ENCODE peak calls at places on chromosomes 1 and 21, in four cellular contexts. One of them, this sample, is unnamed.

GRCh38 chr1:172895050-172895460 is 155.7 kb downstream of the TNFSF18 start:
- DNase-seq in A549: no peak
- DNase-seq in HepG2: no peak
- DNase-seq in K562: no peak
- DNase-seq in this sample: no peak

GRCh38 chr1:147622731-147623130 is 47.6 kb downstream of the ACP6 start:
- DNase-seq in A549: no peak
- DNase-seq in HepG2: no peak
- DNase-seq in K562: no peak
- DNase-seq in this sample: no peak

GRCh38 chr1:75787524-75787923 is 1.5 kb downstream of the RABGGTB start:
- DNase-seq in A549: no peak
- DNase-seq in HepG2: no peak
- DNase-seq in K562: peak
- DNase-seq in this sample: no peak

GRCh38 chr1:104353580-104353979 is 603.9 kb downstream of the AMY1C start:
- DNase-seq in A549: no peak
- DNase-seq in HepG2: no peak
- DNase-seq in K562: no peak
- DNase-seq in this sample: no peak

GRCh38 chr1:156808186-156809030 is 8.2 kb downstream of the SH2D2A start:
- DNase-seq in A549: no peak
- DNase-seq in HepG2: no peak
- DNase-seq in K562: no peak
- DNase-seq in this sample: no peak

GRCh38 chr1:112312315-112312714 is 83.7 kb upstream of the CTTNBP2NL start:
- DNase-seq in A549: no peak
- DNase-seq in HepG2: no peak
- DNase-seq in K562: no peak
- DNase-seq in this sample: no peak

GRCh38 chr1:53372501-53372951 is 44.7 kb upstream of the LRP8 start:
- DNase-seq in A549: no peak
- DNase-seq in HepG2: no peak
- DNase-seq in K562: no peak
- DNase-seq in this sample: no peak

GRCh38 chr1:68229927-68230812 is 2.2 kb downstream of the WLS start:
- DNase-seq in A549: no peak
- DNase-seq in HepG2: no peak
- DNase-seq in K562: no peak
- DNase-seq in this sample: no peak

GRCh38 chr21:33414068-33414467 is 10.9 kb downstream of the IFNGR2 start:
- DNase-seq in A549: no peak
- DNase-seq in HepG2: no peak
- DNase-seq in K562: no peak
- DNase-seq in this sample: no peak

GRCh38 chr1:39406533-39407478 is 84.6 kb upstream of the BMP8A start:
- DNase-seq in A549: no peak
- DNase-seq in HepG2: peak
- DNase-seq in K562: no peak
- DNase-seq in this sample: no peak

GRCh38 chr1:31152181-31152768 is 86.8 kb upstream of the PUM1 start:
- DNase-seq in A549: no peak
- DNase-seq in HepG2: peak
- DNase-seq in K562: no peak
- DNase-seq in this sample: no peak

DNA sequence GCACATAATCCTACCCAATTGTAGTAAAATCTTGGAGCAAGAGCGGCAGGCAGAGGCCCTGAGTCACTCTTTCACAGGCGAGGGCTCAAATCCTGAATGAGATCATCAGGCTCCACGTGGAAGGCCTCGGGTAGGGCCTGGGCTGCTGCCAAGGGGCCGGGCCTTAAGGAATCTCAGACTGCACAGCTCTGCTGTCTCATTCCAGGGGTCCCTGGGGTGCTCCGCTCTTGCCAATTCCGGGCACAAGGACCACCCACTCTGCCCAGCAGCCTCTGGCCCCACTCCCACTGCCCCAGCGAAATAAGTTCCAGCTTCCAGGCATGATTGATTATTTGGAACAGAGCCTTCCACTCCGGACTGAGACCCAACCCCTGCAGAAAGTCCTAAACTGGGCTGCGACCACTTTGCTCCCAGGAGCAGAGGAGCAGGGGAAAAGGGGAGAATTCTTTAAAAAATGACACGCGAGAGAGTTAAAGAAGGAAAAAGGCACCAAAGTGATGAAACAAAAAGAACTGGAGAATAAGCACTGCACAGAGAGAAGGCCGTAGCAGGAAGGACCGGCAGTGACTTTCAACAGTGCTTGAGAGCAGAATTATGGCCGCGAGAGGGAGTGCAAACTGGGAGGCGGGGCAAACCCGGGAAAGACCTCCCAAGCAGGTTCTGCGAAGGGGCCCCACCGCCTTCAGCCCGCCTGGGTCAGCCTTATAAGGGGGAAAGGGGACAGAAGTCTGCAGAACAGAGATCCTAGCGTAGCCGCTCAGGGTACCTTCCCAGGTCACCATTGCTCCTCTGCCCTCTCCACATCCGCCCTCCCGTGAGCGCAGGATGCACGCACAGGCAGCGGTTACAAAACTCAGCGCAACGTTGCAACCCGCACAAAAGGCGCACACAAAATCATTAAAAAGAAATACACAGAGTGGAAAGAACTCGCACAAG is 2.0 kb downstream of the ADAMTS1 start:
- DNase-seq in A549: no peak
- DNase-seq in HepG2: no peak
- DNase-seq in K562: no peak
- DNase-seq in this sample: peak
- TF ChIP-seq CTCF in A549: no peak
- TF ChIP-seq CTCF in HepG2: no peak
- TF ChIP-seq CTCF in K562: no peak
- TF ChIP-seq CTCF in this sample: no peak

GRCh38 chr1:203158967-203159665 is 16.5 kb downstream of the MYBPH start:
- DNase-seq in A549: no peak
- DNase-seq in HepG2: no peak
- DNase-seq in K562: no peak
- DNase-seq in this sample: no peak
- TF ChIP-seq HMGXB4 in A549: no peak
- TF ChIP-seq HMGXB4 in HepG2: no peak
- TF ChIP-seq HMGXB4 in K562: no peak
- TF ChIP-seq HMGXB4 in this sample: no peak

GRCh38 chr1:16605213-16605525 is 8.2 kb downstream of the NBPF1 start:
- DNase-seq in A549: no peak
- DNase-seq in HepG2: no peak
- DNase-seq in K562: no peak
- DNase-seq in this sample: no peak

GRCh38 chr1:16606106-16606505 is 7.3 kb downstream of the NBPF1 start:
- DNase-seq in A549: no peak
- DNase-seq in HepG2: no peak
- DNase-seq in K562: no peak
- DNase-seq in this sample: no peak

GRCh38 chr1:16607433-16607851 is 5.9 kb downstream of the NBPF1 start:
- DNase-seq in A549: no peak
- DNase-seq in HepG2: no peak
- DNase-seq in K562: no peak
- DNase-seq in this sample: no peak

GRCh38 chr1:16608838-16609560 is 4.4 kb downstream of the NBPF1 start:
- DNase-seq in A549: no peak
- DNase-seq in HepG2: no peak
- DNase-seq in K562: no peak
- DNase-seq in this sample: no peak

DNA sequence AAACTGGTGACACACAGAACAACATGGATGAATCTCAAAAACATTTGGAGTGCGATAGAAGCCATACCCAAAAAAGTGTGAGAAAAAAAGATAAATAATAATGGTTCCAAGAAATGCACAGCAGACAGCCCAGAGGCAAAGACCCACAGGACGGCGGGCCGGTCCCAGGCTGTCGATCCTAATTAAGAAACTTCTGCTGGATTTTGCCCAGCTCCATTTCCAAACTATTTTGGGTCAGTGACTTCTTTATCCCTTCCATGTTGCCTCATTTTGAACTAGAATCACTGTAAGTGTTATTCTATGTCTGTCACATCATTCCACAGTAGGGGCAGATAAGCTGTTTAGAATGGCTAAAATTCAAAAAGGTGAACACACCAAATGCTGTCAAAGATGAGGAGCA is 7.8 kb downstream of the NBPF1 start:
- DNase-seq in A549: no peak
- DNase-seq in HepG2: no peak
- DNase-seq in K562: no peak
- DNase-seq in this sample: no peak
- TF ChIP-seq CTCF in A549: no peak
- TF ChIP-seq CTCF in HepG2: no peak
- TF ChIP-seq CTCF in K562: no peak
- TF ChIP-seq CTCF in this sample: no peak

GRCh38 chr1:240457203-240457602 is 154.8 kb downstream of the GREM2 start:
- DNase-seq in A549: no peak
- DNase-seq in HepG2: no peak
- DNase-seq in K562: no peak
- DNase-seq in this sample: no peak
- TF ChIP-seq HMGXB4 in A549: no peak
- TF ChIP-seq HMGXB4 in HepG2: no peak
- TF ChIP-seq HMGXB4 in K562: no peak
- TF ChIP-seq HMGXB4 in this sample: no peak

GRCh38 chr1:19403256-19403655 is 82.1 kb downstream of the CAPZB start:
- DNase-seq in A549: no peak
- DNase-seq in HepG2: no peak
- DNase-seq in K562: no peak
- DNase-seq in this sample: no peak

GRCh38 chr1:19404748-19405147 is 80.6 kb downstream of the CAPZB start:
- DNase-seq in A549: no peak
- DNase-seq in HepG2: no peak
- DNase-seq in K562: no peak
- DNase-seq in this sample: no peak

GRCh38 chr1:19406680-19407079 is 78.7 kb downstream of the CAPZB start:
- DNase-seq in A549: no peak
- DNase-seq in HepG2: no peak
- DNase-seq in K562: no peak
- DNase-seq in this sample: no peak

GRCh38 chr1:19405761-19406481 is 79.4 kb downstream of the CAPZB start:
- DNase-seq in A549: no peak
- DNase-seq in HepG2: no peak
- DNase-seq in K562: peak
- DNase-seq in this sample: no peak

GRCh38 chr1:19405195-19405760 is 80.1 kb downstream of the CAPZB start:
- DNase-seq in A549: no peak
- DNase-seq in HepG2: no peak
- DNase-seq in K562: peak
- DNase-seq in this sample: no peak
- TF ChIP-seq CTCF in A549: no peak
- TF ChIP-seq CTCF in HepG2: no peak
- TF ChIP-seq CTCF in K562: peak
- TF ChIP-seq CTCF in this sample: no peak

DNA sequence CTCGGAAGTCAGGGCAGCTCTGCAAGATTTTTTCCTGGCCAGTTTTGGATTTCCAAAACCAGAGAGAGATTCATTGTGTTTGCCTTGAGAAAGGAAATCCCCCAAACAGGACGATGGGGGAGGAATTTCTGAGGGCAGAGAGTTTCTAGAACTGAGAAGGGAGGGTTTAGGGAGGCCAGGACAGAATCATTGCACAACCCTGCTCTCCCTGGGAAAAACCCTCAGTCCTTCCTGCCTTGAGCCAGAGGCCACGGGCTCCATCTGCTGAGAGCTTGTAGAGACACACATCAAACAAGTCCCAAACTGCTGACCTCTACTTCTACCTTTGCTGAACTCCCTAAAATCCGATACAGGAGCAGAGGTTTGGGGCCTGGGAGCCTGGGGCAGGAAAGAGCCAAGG is 99.7 kb downstream of the NMNAT2 start:
- DNase-seq in A549: peak
- DNase-seq in HepG2: peak
- DNase-seq in K562: no peak
- DNase-seq in this sample: peak
- TF ChIP-seq HMGXB4 in A549: no peak
- TF ChIP-seq HMGXB4 in HepG2: no peak
- TF ChIP-seq HMGXB4 in K562: no peak
- TF ChIP-seq HMGXB4 in this sample: no peak

DNA sequence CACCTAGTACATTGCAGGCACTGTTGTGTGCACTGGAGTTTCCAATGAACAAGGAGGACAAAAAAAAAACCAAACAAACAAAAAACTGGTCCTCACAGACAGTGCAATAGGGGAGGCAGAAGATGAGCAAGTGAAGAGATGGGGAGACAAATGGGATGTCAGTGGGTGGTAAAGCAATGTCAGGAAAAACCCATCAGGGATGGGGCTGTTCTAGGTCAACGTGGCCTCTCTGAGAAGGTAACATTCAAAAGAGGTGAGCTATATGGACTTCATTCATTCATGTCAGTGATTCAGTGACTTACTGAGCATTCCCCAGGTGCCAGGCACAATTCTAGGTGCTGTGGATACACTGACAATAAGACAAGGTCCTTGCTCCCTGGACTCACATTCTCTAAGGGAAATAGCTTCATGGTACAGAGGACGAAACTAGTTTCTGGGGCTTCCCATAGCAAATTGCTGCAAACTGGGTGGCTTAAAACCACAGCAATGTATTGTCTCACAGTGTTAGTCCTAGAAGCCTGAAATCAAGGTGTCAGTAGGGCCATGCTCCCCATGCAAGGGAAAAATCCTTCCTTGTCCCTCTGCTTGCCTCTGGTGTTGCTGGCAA is 140.5 kb upstream of the KLHDC7A start:
- DNase-seq in A549: no peak
- DNase-seq in HepG2: no peak
- DNase-seq in K562: no peak
- DNase-seq in this sample: no peak
- TF ChIP-seq CTCF in A549: no peak
- TF ChIP-seq CTCF in HepG2: no peak
- TF ChIP-seq CTCF in K562: no peak
- TF ChIP-seq CTCF in this sample: no peak

GRCh38 chr1:93658188-93658587 is 23.4 kb downstream of the BCAR3 start:
- DNase-seq in A549: no peak
- DNase-seq in HepG2: no peak
- DNase-seq in K562: no peak
- DNase-seq in this sample: no peak
- TF ChIP-seq HMGXB4 in A549: no peak
- TF ChIP-seq HMGXB4 in HepG2: no peak
- TF ChIP-seq HMGXB4 in K562: no peak
- TF ChIP-seq HMGXB4 in this sample: no peak

This sample was measured in WTC11.